ENCODE peak calls at places on chromosomes 16 and 17, in seven cellular contexts. Y, J, I, G, V, C and R are unnamed samples.
A peak's percentile ranks its signal among the peaks of the same experiment; 100 is the strongest.

GRCh38 chr16:49181812-49182211 is 99.8 kb downstream of the CBLN1 start:
- DNase-seq in Y (no peak), J (no peak), I (no peak), G (no peak), V (no peak), C (no peak), R (no peak)

GRCh38 chr17:55564077-55564476 is 52.8 kb upstream of the SMIM36 start:
- DNase-seq in Y (peak; percentile 12), J (no peak), I (no peak), G (no peak), V (no peak), C (no peak), R (no peak)

GRCh38 chr16:80718480-80719220 is 85.7 kb downstream of the CDYL2 start:
- DNase-seq in Y (peak; percentile 51), J (no peak), I (no peak), G (peak; percentile 41), V (no peak), C (no peak), R (no peak)

GRCh38 chr16:55508941-55509920 is at the start of gene LPCAT2:
- DNase-seq in Y (peak; percentile 92), J (peak; percentile 92), I (peak; percentile 91), G (peak; percentile 91), V (no peak), C (peak; percentile 60), R (peak; percentile 72)

GRCh38 chr17:78808106-78808635 is 26.1 kb upstream of the CYTH1 start:
- DNase-seq in Y (peak; percentile 49), J (no peak), I (no peak), G (peak; percentile 25), V (no peak), C (no peak), R (no peak)

GRCh38 chr16:2212362-2213324 is 2.0 kb upstream of the BRICD5 start:
- DNase-seq in Y (peak; percentile 10), J (no peak), I (no peak), G (peak; percentile 55), V (no peak), C (no peak), R (no peak)

GRCh38 chr17:78991906-78992532 is 12.3 kb upstream of the LGALS3BP start:
- DNase-seq in Y (no peak), J (no peak), I (peak; percentile 39), G (no peak), V (no peak), C (no peak), R (no peak)

GRCh38 chr17:64355536-64356303 is 34.9 kb downstream of the PECAM1 start:
- DNase-seq in Y (no peak), J (no peak), I (no peak), G (no peak), V (no peak), C (no peak), R (no peak)

GRCh38 chr17:51234162-51234561 is 25.7 kb downstream of the MBTD1 start:
- DNase-seq in Y (no peak), J (no peak), I (no peak), G (no peak), V (no peak), C (no peak), R (no peak)

GRCh38 chr17:61380217-61380835 is 19.3 kb upstream of the TBX2 start:
- DNase-seq in Y (no peak), J (no peak), I (peak; percentile 21), G (no peak), V (no peak), C (no peak), R (no peak)

GRCh38 chr17:59427425-59427921 is 96.0 kb downstream of the YPEL2 start:
- DNase-seq in Y (peak; percentile 92), J (peak; percentile 68), I (no peak), G (peak; percentile 70), V (no peak), C (peak; percentile 18), R (peak; percentile 42)

GRCh38 chr17:4806770-4807533 is at the start of gene PLD2:
- DNase-seq in Y (peak; percentile 86), J (peak; percentile 98), I (peak; percentile 90), G (peak; percentile 88), V (peak; percentile 82), C (peak; percentile 89), R (peak; percentile 60)

GRCh38 chr16:65745-66144 is 6.7 kb downstream of the RHBDF1 start:
- DNase-seq in Y (peak; percentile 74), J (peak; percentile 90), I (peak; percentile 96), G (peak; percentile 80), V (peak; percentile 76), C (peak; percentile 87), R (peak; percentile 54)

GRCh38 chr16:22232277-22233049 is 26.4 kb downstream of the EEF2K start:
- DNase-seq in Y (peak; percentile 18), J (no peak), I (no peak), G (peak; percentile 78), V (no peak), C (no peak), R (no peak)

GRCh38 chr17:43608313-43608712 is 53.4 kb downstream of the MEOX1 start:
- DNase-seq in Y (peak; percentile 35), J (no peak), I (no peak), G (peak; percentile 65), V (no peak), C (peak; percentile 12), R (no peak)

GRCh38 chr16:88455610-88456355 is 2.7 kb downstream of the ZFPM1 start:
- DNase-seq in Y (peak; percentile 43), J (peak; percentile 83), I (no peak), G (peak; percentile 48), V (peak; percentile 75), C (peak; percentile 63), R (no peak)

GRCh38 chr17:386145-386876 is 33.7 kb upstream of the RPH3AL start:
- DNase-seq in Y (peak; percentile 51), J (peak; percentile 87), I (peak; percentile 89), G (peak; percentile 38), V (peak; percentile 48), C (peak; percentile 54), R (no peak)

GRCh38 chr17:2713881-2714280 is 2.3 kb upstream of the CLUH start:
- DNase-seq in Y (no peak), J (no peak), I (no peak), G (no peak), V (no peak), C (no peak), R (no peak)